ENCODE peak calls at places on chromosomes 6 and 20, in eight cellular contexts. F is tibial nerve; P is CD8-positive, alpha-beta memory T cell; M is cardiac muscle cell; Q is naive thymus-derived CD4-positive, alpha-beta T cell; Z is right lobe of liver; J is heart right ventricle; G is adrenal gland. N is an unnamed sample. For H3K4me1, the result is how much of the 10 kb centered on the place peaks cover.

GRCh38 chr6:30097902-30098606 is 14.8 kb downstream of the TRIM31 start:
- DNase-seq in F (no peak), P (no peak), M (no peak), Q (no peak), Z (no peak), J (no peak), G (no peak), N (no peak)

GRCh38 chr6:114287461-114287860 is 55.4 kb downstream of the HS3ST5 start:
- DNase-seq in F (no peak), P (no peak), M (no peak), Q (no peak), Z (no peak), J (no peak), G (no peak), N (no peak)

GRCh38 chr6:119142051-119142450 is 63.6 kb upstream of the FAM184A start:
- DNase-seq in F (no peak), P (no peak), M (no peak), Q (no peak), Z (no peak), J (no peak), G (no peak), N (no peak)

GRCh38 chr6:33200234-33201146 is at the start of the genes RXRB and SLC39A7:
- DNase-seq in F (peak), P (peak), M (peak), Q (peak), Z (peak), J (peak), G (peak), N (peak)

GRCh38 chr6:163533443-163533842 is 118.9 kb downstream of the QKI start:
- DNase-seq in F (no peak), P (no peak), M (no peak), Q (no peak), Z (no peak), J (no peak), G (no peak), N (no peak)

GRCh38 chr6:88725111-88725711 is 238.2 kb downstream of the RNGTT start:
- DNase-seq in F (no peak), P (no peak), M (peak), Q (no peak), Z (no peak), J (peak), G (no peak), N (no peak)

GRCh38 chr6:56725257-56725656 is 82.6 kb upstream of the DST start:
- DNase-seq in F (no peak), P (no peak), M (no peak), Q (no peak), Z (no peak), J (no peak), G (no peak), N (no peak)

GRCh38 chr20:61956396-61957342 is 109.0 kb downstream of the TAF4 start:
- DNase-seq in F (no peak), P (no peak), M (peak), Q (no peak), Z (no peak), J (no peak), G (peak), N (no peak)

GRCh38 chr20:35048739-35049138 is 43.9 kb downstream of the TRPC4AP start:
- DNase-seq in F (no peak), P (no peak), M (no peak), Q (no peak), Z (no peak), J (no peak), G (no peak), N (no peak)

GRCh38 chr6:67916389-67916788 is 718.7 kb upstream of the ADGRB3 start:
- DNase-seq in F (no peak), P (no peak), M (no peak), Q (no peak), Z (no peak), J (no peak), G (no peak), N (no peak)

GRCh38 chr6:29792123-29793035 is 35.2 kb upstream of the HLA-G start:
- DNase-seq in F (peak), P (peak), M (peak), Q (peak), Z (peak), J (peak), G (peak), N (peak)

GRCh38 chr6:125950293-125950692 is 6.3 kb upstream of the HINT3 start:
- DNase-seq in F (no peak), P (no peak), M (no peak), Q (no peak), Z (no peak), J (no peak), G (no peak), N (no peak)

GRCh38 chr20:10074513-10074912 is 39.7 kb downstream of the ANKEF1 start:
- DNase-seq in F (peak), P (no peak), M (no peak), Q (no peak), Z (no peak), J (no peak), G (peak), N (no peak)

GRCh38 chr6:117776441-117776840 is 101.2 kb downstream of the NUS1 start:
- DNase-seq in F (no peak), P (no peak), M (peak), Q (no peak), Z (no peak), J (no peak), G (no peak), N (no peak)

GRCh38 chr6:42453649-42454427 is 2.1 kb upstream of the TRERF1 start:
- DNase-seq in F (no peak), P (peak), M (peak), Q (no peak), Z (no peak), J (peak), G (peak), N (peak)

GRCh38 chr20:58294497-58295455 is 14.7 kb upstream of the RAB22A start:
- DNase-seq in F (no peak), P (no peak), M (peak), Q (no peak), Z (no peak), J (no peak), G (no peak), N (no peak)

GRCh38 chr20:57690525-57690924 is 19.3 kb downstream of the PMEPA1 start:
- DNase-seq in F (no peak), P (no peak), M (no peak), Q (no peak), Z (no peak), J (no peak), G (no peak), N (no peak)

GRCh38 chr20:18288748-18289705 is 700 bp downstream of the ZNF133 start:
- DNase-seq in F (no peak), P (no peak), M (no peak), Q (no peak), Z (no peak), J (no peak), G (no peak), N (peak)

GRCh38 chr6:153553627-153554026 is 422.5 kb upstream of the RGS17 start:
- DNase-seq in F (no peak), P (no peak), M (peak), Q (no peak), Z (no peak), J (no peak), G (no peak), N (no peak)

GRCh38 chr6:16160794-16161193 is 31.9 kb downstream of the MYLIP start:
- DNase-seq in F (no peak), P (no peak), M (no peak), Q (no peak), Z (no peak), J (no peak), G (no peak), N (no peak)

GRCh38 chr20:48457261-48458002 is 370.4 kb downstream of the PREX1 start:
- DNase-seq in F (no peak), P (no peak), M (no peak), Q (no peak), Z (no peak), J (no peak), G (no peak), N (no peak)

GRCh38 chr6:18528084-18528743 is 141.1 kb downstream of the RNF144B start:
- DNase-seq in F (no peak), P (no peak), M (no peak), Q (no peak), Z (no peak), J (no peak), G (no peak), N (no peak)

GRCh38 chr20:15772826-15773225 is 800.4 kb downstream of the KIF16B start:
- DNase-seq in F (no peak), P (no peak), M (no peak), Q (no peak), Z (no peak), J (no peak), G (no peak), N (no peak)

GRCh38 chr20:49447364-49447763 is 35.1 kb downstream of the KCNB1 start:
- DNase-seq in F (no peak), P (no peak), M (no peak), Q (no peak), Z (no peak), J (no peak), G (no peak), N (no peak)

GRCh38 chr6:23081701-23082100 is 512.3 kb downstream of the HDGFL1 start:
- DNase-seq in F (no peak), P (no peak), M (no peak), Q (no peak), Z (no peak), J (no peak), G (no peak), N (no peak)

GRCh38 chr6:17957488-17957887 is 29.9 kb downstream of the KIF13A start:
- DNase-seq in F (no peak), P (no peak), M (no peak), Q (no peak), Z (no peak), J (no peak), G (no peak), N (no peak)

GRCh38 chr6:166293731-166294584 is 14.2 kb downstream of the PRR18 start:
- DNase-seq in F (no peak), P (no peak), M (no peak), Q (no peak), Z (no peak), J (no peak), G (no peak), N (no peak)

GRCh38 chr6:111486921-111487320 is 3.9 kb upstream of the REV3L start:
- DNase-seq in F (no peak), P (no peak), M (no peak), Q (no peak), Z (no peak), J (no peak), G (no peak), N (no peak)

GRCh38 chr6:168915855-168916254 is 337.8 kb downstream of the THBS2 start:
- DNase-seq in F (no peak), P (no peak), M (no peak), Q (no peak), Z (no peak), J (no peak), G (no peak), N (no peak)

GRCh38 chr6:156175971-156176421 is 601.2 kb upstream of the ARID1B start:
- DNase-seq in F (no peak), P (no peak), M (peak), Q (no peak), Z (no peak), J (peak), G (no peak), N (peak)

GRCh38 chr6:41531591-41532582 is 14.3 kb upstream of the FOXP4 start:
- DNase-seq in F (no peak), P (peak), M (no peak), Q (peak), Z (no peak), J (no peak), G (no peak), N (no peak)

GRCh38 chr20:53884859-53885654 is 185.3 kb downstream of the BCAS1 start:
- DNase-seq in F (no peak), P (peak), M (no peak), Q (no peak), Z (no peak), J (no peak), G (no peak), N (no peak)

GRCh38 chr6:43746071-43746470 is 23.9 kb upstream of the VEGFA start:
- DNase-seq in F (no peak), P (no peak), M (no peak), Q (no peak), Z (no peak), J (no peak), G (no peak), N (no peak)

GRCh38 chr20:32792316-32792715 is 27.4 kb upstream of the MAPRE1 start:
- DNase-seq in F (no peak), P (no peak), M (peak), Q (no peak), Z (no peak), J (no peak), G (no peak), N (no peak)

GRCh38 chr6:43760799-43761168 is 9.2 kb upstream of the VEGFA start:
- DNase-seq in F (no peak), P (no peak), M (no peak), Q (no peak), Z (no peak), J (no peak), G (no peak), N (no peak)

GRCh38 chr6:64680446-64680845 is 1026.6 kb downstream of the EYS start:
- DNase-seq in F (no peak), P (no peak), M (no peak), Q (no peak), Z (no peak), J (no peak), G (no peak), N (no peak)

GRCh38 chr20:19993937-19994667 is 23.1 kb upstream of the NAA20 start:
- DNase-seq in F (no peak), P (no peak), M (no peak), Q (no peak), Z (no peak), J (peak), G (no peak), N (no peak)

DNA sequence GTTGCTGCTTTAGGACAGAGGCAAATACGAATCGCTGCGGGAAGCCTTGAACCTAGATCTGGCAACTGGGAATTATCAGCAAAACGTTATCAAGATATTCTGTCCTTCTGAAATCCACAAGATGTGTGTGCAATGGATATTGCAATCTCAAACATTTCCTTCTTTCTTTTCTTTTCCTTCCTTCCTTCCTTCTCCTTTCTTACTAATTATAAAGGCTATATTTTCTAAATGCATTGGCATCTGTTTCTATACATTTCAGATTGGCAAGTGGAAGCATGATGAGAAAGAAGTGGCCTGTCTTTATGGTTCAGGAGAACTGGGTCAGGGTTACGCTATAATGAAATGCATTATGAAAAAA is 2.0 kb downstream of the TAGAP start:
- DNase-seq in F (no peak), P (no peak), M (no peak), Q (no peak), Z (no peak), J (no peak), G (no peak), N (no peak)
- H3K4me1 ChIP-seq in F (under half), P (half or more), M (under half), Q (under half), Z (under half), J (under half), G (under half), N (under half)

GRCh38 chr6:40326689-40327404 is 260.3 kb downstream of the LRFN2 start:
- DNase-seq in F (no peak), P (no peak), M (no peak), Q (no peak), Z (no peak), J (no peak), G (no peak), N (no peak)

GRCh38 chr6:40324206-40324605 is 263.0 kb downstream of the LRFN2 start:
- DNase-seq in F (no peak), P (no peak), M (no peak), Q (no peak), Z (no peak), J (no peak), G (no peak), N (no peak)

GRCh38 chr6:40322336-40322735 is 264.8 kb downstream of the LRFN2 start:
- DNase-seq in F (no peak), P (no peak), M (no peak), Q (no peak), Z (no peak), J (no peak), G (no peak), N (no peak)

GRCh38 chr6:40325791-40326190 is 261.4 kb downstream of the LRFN2 start:
- DNase-seq in F (no peak), P (no peak), M (no peak), Q (no peak), Z (no peak), J (no peak), G (no peak), N (no peak)

DNA sequence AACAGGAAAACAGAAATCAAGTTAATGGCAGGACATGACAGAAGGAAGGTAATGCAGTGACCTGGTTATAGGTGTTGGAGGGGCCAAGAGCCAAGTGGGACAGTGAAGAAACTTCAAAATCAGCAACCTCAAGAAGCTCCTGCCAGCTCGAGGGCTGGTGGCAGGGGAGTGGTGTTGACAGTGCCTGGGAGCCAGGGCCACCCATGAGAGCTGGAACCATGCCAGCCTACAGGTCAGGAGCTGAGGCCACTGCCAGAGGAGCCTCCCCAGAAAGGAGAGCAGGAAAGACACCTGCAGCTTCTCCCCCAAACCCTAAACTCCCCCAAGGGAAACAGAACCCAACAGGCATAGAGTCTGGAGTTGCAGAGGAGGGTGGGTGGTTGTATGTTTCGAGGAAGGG is 262.1 kb downstream of the LRFN2 start:
- DNase-seq in F (no peak), P (no peak), M (peak), Q (no peak), Z (no peak), J (no peak), G (no peak), N (no peak)
- H3K4me1 ChIP-seq in F (under half), P (under half), M (under half), Q (under half), Z (under half), J (under half), G (under half), N (under half)

GRCh38 chr20:31605031-31605901 is at the start of gene ID1:
- DNase-seq in F (peak), P (peak), M (peak), Q (peak), Z (peak), J (peak), G (peak), N (peak)
- H3K4me1 ChIP-seq in F (under half), P (under half), M (under half), Q (under half), Z (under half), J (under half), G (under half), N (under half)

GRCh38 chr20:45032276-45032675 is 66.0 kb downstream of the STK4 start:
- DNase-seq in F (no peak), P (no peak), M (no peak), Q (no peak), Z (no peak), J (no peak), G (no peak), N (no peak)

GRCh38 chr20:45032781-45033180 is 66.5 kb downstream of the STK4 start:
- DNase-seq in F (no peak), P (no peak), M (no peak), Q (no peak), Z (no peak), J (no peak), G (no peak), N (no peak)

GRCh38 chr20:45036044-45036755 is 64.7 kb downstream of the KCNS1 start:
- DNase-seq in F (no peak), P (no peak), M (no peak), Q (no peak), Z (no peak), J (no peak), G (no peak), N (no peak)

GRCh38 chr20:45037050-45037449 is 63.9 kb downstream of the KCNS1 start:
- DNase-seq in F (no peak), P (no peak), M (no peak), Q (no peak), Z (no peak), J (peak), G (peak), N (no peak)

GRCh38 chr20:45034436-45034835 is 66.5 kb downstream of the KCNS1 start:
- DNase-seq in F (no peak), P (no peak), M (no peak), Q (no peak), Z (no peak), J (no peak), G (no peak), N (no peak)
- H3K4me1 ChIP-seq in F (under half), P (half or more), M (under half), Q (under half), Z (under half), J (under half), G (under half), N (under half)

GRCh38 chr6:12719017-12719416 is 2.5 kb downstream of the PHACTR1 start:
- DNase-seq in F (no peak), P (no peak), M (no peak), Q (no peak), Z (no peak), J (no peak), G (no peak), N (no peak)
- H3K4me1 ChIP-seq in F (under half), P (under half), M (under half), Q (under half), Z (under half), J (under half), G (under half), N (under half)

DNA sequence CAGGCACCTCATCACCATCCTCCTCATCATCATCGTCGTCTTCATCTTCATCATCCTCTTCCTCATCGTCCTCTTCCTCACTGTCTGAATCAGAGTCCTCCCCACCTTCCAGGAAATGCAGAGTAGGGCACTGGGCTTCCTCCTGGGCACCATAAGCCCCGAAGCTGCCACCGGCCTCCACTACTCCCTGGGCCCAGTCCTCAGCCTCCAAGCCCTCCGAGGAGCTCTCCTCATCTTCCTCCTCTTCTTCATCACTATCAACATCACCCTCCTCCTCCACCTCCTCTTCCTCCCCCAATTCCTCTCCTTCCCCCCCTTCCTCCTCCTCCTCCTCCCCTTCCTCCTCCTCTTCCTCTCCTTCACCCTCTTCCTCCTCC is 1.7 kb downstream of the CENPB start:
- DNase-seq in F (no peak), P (no peak), M (no peak), Q (no peak), Z (no peak), J (no peak), G (no peak), N (no peak)
- H3K4me1 ChIP-seq in F (under half), P (under half), M (under half), Q (under half), Z (under half), J (under half), G (under half), N (under half)

DNA sequence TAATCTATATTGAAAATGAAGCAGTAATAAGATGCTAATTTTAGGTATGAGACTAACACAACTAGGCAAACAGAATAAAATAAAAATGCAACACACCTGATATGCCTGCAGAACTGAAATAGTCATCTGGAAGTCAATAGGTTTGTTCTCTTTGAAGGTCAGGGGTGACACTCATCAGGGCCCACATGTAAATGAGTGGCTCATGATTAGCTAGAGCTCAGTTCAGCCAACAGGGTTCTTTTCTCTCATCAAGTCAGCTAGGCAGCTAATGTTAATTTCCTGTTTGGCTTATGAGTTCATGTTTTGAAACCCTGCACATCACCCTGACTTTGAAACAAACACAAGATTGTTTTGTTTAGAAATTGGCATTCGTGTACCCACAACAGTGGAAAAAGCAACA is 23.8 kb downstream of the SMLR1 start:
- DNase-seq in F (no peak), P (no peak), M (no peak), Q (no peak), Z (no peak), J (no peak), G (no peak), N (no peak)
- H3K4me1 ChIP-seq in F (under half), P (under half), M (under half), Q (under half), Z (under half), J (under half), G (under half), N (under half)

N was measured in mucosa of descending colon.